ENCODE peak calls at places on chromosomes 11 and 22, in ten cellular contexts. One of them, this sample, is unnamed.

GRCh38 chr11:65035579-65035978 is 5.4 kb upstream of the SAC3D1 start:
- DNase-seq in Peyer's patch: no peak
- DNase-seq in NCI-H1694: no peak
- DNase-seq in Calu3: no peak
- DNase-seq in GM23338: no peak
- DNase-seq in AG10803: no peak
- DNase-seq in stromal cell of bone marrow: no peak
- DNase-seq in AG09309: no peak
- DNase-seq in EH: no peak
- DNase-seq in adrenal gland: peak; percentile 43
- DNase-seq in this sample: no peak

GRCh38 chr22:44538071-44538470 is 40.0 kb upstream of the RTL6 start:
- DNase-seq in Peyer's patch: no peak
- DNase-seq in NCI-H1694: no peak
- DNase-seq in Calu3: no peak
- DNase-seq in GM23338: no peak
- DNase-seq in AG10803: peak; percentile 47
- DNase-seq in stromal cell of bone marrow: no peak
- DNase-seq in AG09309: no peak
- DNase-seq in EH: peak; percentile 68
- DNase-seq in adrenal gland: no peak
- DNase-seq in this sample: no peak

GRCh38 chr11:33160147-33160546 is 1.1 kb downstream of the CSTF3 start:
- DNase-seq in Peyer's patch: no peak
- DNase-seq in NCI-H1694: peak; percentile 41
- DNase-seq in Calu3: no peak
- DNase-seq in GM23338: peak; percentile 54
- DNase-seq in AG10803: peak; percentile 37
- DNase-seq in stromal cell of bone marrow: no peak
- DNase-seq in AG09309: no peak
- DNase-seq in EH: peak; percentile 52
- DNase-seq in adrenal gland: no peak
- DNase-seq in this sample: no peak

GRCh38 chr11:94768602-94769511 is 701 bp downstream of the AMOTL1 start:
- DNase-seq in Peyer's patch: no peak
- DNase-seq in NCI-H1694: no peak
- DNase-seq in Calu3: peak; percentile 28
- DNase-seq in GM23338: peak; percentile 65
- DNase-seq in AG10803: no peak
- DNase-seq in stromal cell of bone marrow: no peak
- DNase-seq in AG09309: no peak
- DNase-seq in EH: peak; percentile 56
- DNase-seq in adrenal gland: no peak
- DNase-seq in this sample: no peak

GRCh38 chr22:42399315-42400271 is 32.6 kb downstream of the NFAM1 start:
- DNase-seq in Peyer's patch: peak; percentile 82
- DNase-seq in NCI-H1694: peak; percentile 96
- DNase-seq in Calu3: no peak
- DNase-seq in GM23338: peak; percentile 54
- DNase-seq in AG10803: no peak
- DNase-seq in stromal cell of bone marrow: no peak
- DNase-seq in AG09309: no peak
- DNase-seq in EH: peak; percentile 9
- DNase-seq in adrenal gland: no peak
- DNase-seq in this sample: no peak

GRCh38 chr11:118757881-118758399 is 33.0 kb downstream of the DDX6 start:
- DNase-seq in Peyer's patch: no peak
- DNase-seq in NCI-H1694: no peak
- DNase-seq in Calu3: no peak
- DNase-seq in GM23338: no peak
- DNase-seq in AG10803: no peak
- DNase-seq in stromal cell of bone marrow: no peak
- DNase-seq in AG09309: no peak
- DNase-seq in EH: no peak
- DNase-seq in adrenal gland: no peak
- DNase-seq in this sample: no peak

GRCh38 chr22:47391169-47392053 is 629.0 kb downstream of the TBC1D22A start:
- DNase-seq in Peyer's patch: no peak
- DNase-seq in NCI-H1694: no peak
- DNase-seq in Calu3: no peak
- DNase-seq in GM23338: no peak
- DNase-seq in AG10803: no peak
- DNase-seq in stromal cell of bone marrow: no peak
- DNase-seq in AG09309: no peak
- DNase-seq in EH: no peak
- DNase-seq in adrenal gland: no peak
- DNase-seq in this sample: no peak

GRCh38 chr11:64762916-64763803 is 3.4 kb upstream of the PYGM start:
- DNase-seq in Peyer's patch: peak; percentile 76
- DNase-seq in NCI-H1694: no peak
- DNase-seq in Calu3: no peak
- DNase-seq in GM23338: peak; percentile 65
- DNase-seq in AG10803: peak; percentile 33
- DNase-seq in stromal cell of bone marrow: peak; percentile 23
- DNase-seq in AG09309: no peak
- DNase-seq in EH: peak; percentile 80
- DNase-seq in adrenal gland: peak; percentile 85
- DNase-seq in this sample: no peak

GRCh38 chr11:111604392-111605009 is 2.3 kb downstream of the SIK2 start:
- DNase-seq in Peyer's patch: no peak
- DNase-seq in NCI-H1694: no peak
- DNase-seq in Calu3: peak; percentile 19
- DNase-seq in GM23338: peak; percentile 87
- DNase-seq in AG10803: peak; percentile 39
- DNase-seq in stromal cell of bone marrow: no peak
- DNase-seq in AG09309: no peak
- DNase-seq in EH: peak; percentile 40
- DNase-seq in adrenal gland: no peak
- DNase-seq in this sample: no peak

GRCh38 chr22:32518848-32519247 is 44.2 kb downstream of the FBXO7 start:
- DNase-seq in Peyer's patch: no peak
- DNase-seq in NCI-H1694: no peak
- DNase-seq in Calu3: no peak
- DNase-seq in GM23338: peak; percentile 40
- DNase-seq in AG10803: no peak
- DNase-seq in stromal cell of bone marrow: no peak
- DNase-seq in AG09309: no peak
- DNase-seq in EH: no peak
- DNase-seq in adrenal gland: no peak
- DNase-seq in this sample: no peak

GRCh38 chr22:42855211-42855610 is 1.9 kb downstream of the ARFGAP3 start:
- DNase-seq in Peyer's patch: no peak
- DNase-seq in NCI-H1694: no peak
- DNase-seq in Calu3: no peak
- DNase-seq in GM23338: no peak
- DNase-seq in AG10803: no peak
- DNase-seq in stromal cell of bone marrow: no peak
- DNase-seq in AG09309: no peak
- DNase-seq in EH: no peak
- DNase-seq in adrenal gland: no peak
- DNase-seq in this sample: no peak

GRCh38 chr22:21102659-21103267 is 57.0 kb downstream of the LRRC74B start:
- DNase-seq in Peyer's patch: peak; percentile 85
- DNase-seq in NCI-H1694: peak; percentile 36
- DNase-seq in Calu3: peak; percentile 91
- DNase-seq in GM23338: peak; percentile 96
- DNase-seq in AG10803: peak; percentile 43
- DNase-seq in stromal cell of bone marrow: peak; percentile 27
- DNase-seq in AG09309: no peak
- DNase-seq in EH: peak; percentile 69
- DNase-seq in adrenal gland: peak; percentile 69
- DNase-seq in this sample: peak; percentile 8

GRCh38 chr11:20095189-20095588 is 65.1 kb downstream of the DBX1 start:
- DNase-seq in Peyer's patch: no peak
- DNase-seq in NCI-H1694: no peak
- DNase-seq in Calu3: no peak
- DNase-seq in GM23338: no peak
- DNase-seq in AG10803: no peak
- DNase-seq in stromal cell of bone marrow: no peak
- DNase-seq in AG09309: no peak
- DNase-seq in EH: no peak
- DNase-seq in adrenal gland: no peak
- DNase-seq in this sample: no peak

GRCh38 chr11:14029415-14029814 is 66.9 kb downstream of the SPON1 start:
- DNase-seq in Peyer's patch: no peak
- DNase-seq in NCI-H1694: no peak
- DNase-seq in Calu3: no peak
- DNase-seq in GM23338: peak; percentile 83
- DNase-seq in AG10803: no peak
- DNase-seq in stromal cell of bone marrow: no peak
- DNase-seq in AG09309: no peak
- DNase-seq in EH: no peak
- DNase-seq in adrenal gland: no peak
- DNase-seq in this sample: no peak

GRCh38 chr11:28842716-28843115 is 734.5 kb downstream of the METTL15 start:
- DNase-seq in Peyer's patch: no peak
- DNase-seq in NCI-H1694: no peak
- DNase-seq in Calu3: no peak
- DNase-seq in GM23338: no peak
- DNase-seq in AG10803: no peak
- DNase-seq in stromal cell of bone marrow: no peak
- DNase-seq in AG09309: no peak
- DNase-seq in EH: peak; percentile 7
- DNase-seq in adrenal gland: no peak
- DNase-seq in this sample: no peak

GRCh38 chr11:44789466-44789865 is 62.7 kb downstream of the TSPAN18 start:
- DNase-seq in Peyer's patch: no peak
- DNase-seq in NCI-H1694: no peak
- DNase-seq in Calu3: no peak
- DNase-seq in GM23338: no peak
- DNase-seq in AG10803: no peak
- DNase-seq in stromal cell of bone marrow: no peak
- DNase-seq in AG09309: no peak
- DNase-seq in EH: no peak
- DNase-seq in adrenal gland: no peak
- DNase-seq in this sample: no peak

GRCh38 chr22:31577711-31578110 is 81.4 kb downstream of the SFI1 start:
- DNase-seq in Peyer's patch: no peak
- DNase-seq in NCI-H1694: peak; percentile 44
- DNase-seq in Calu3: no peak
- DNase-seq in GM23338: no peak
- DNase-seq in AG10803: no peak
- DNase-seq in stromal cell of bone marrow: no peak
- DNase-seq in AG09309: no peak
- DNase-seq in EH: no peak
- DNase-seq in adrenal gland: no peak
- DNase-seq in this sample: no peak

GRCh38 chr11:130581631-130582030 is 133.2 kb downstream of the ADAMTS15 start:
- DNase-seq in Peyer's patch: no peak
- DNase-seq in NCI-H1694: no peak
- DNase-seq in Calu3: no peak
- DNase-seq in GM23338: no peak
- DNase-seq in AG10803: peak; percentile 59
- DNase-seq in stromal cell of bone marrow: no peak
- DNase-seq in AG09309: no peak
- DNase-seq in EH: peak; percentile 60
- DNase-seq in adrenal gland: no peak
- DNase-seq in this sample: no peak

GRCh38 chr22:47047321-47048122 is 285.1 kb downstream of the TBC1D22A start:
- DNase-seq in Peyer's patch: no peak
- DNase-seq in NCI-H1694: no peak
- DNase-seq in Calu3: no peak
- DNase-seq in GM23338: no peak
- DNase-seq in AG10803: no peak
- DNase-seq in stromal cell of bone marrow: no peak
- DNase-seq in AG09309: no peak
- DNase-seq in EH: no peak
- DNase-seq in adrenal gland: no peak
- DNase-seq in this sample: no peak

GRCh38 chr11:128497057-128497957 is 90.1 kb downstream of the ETS1 start:
- DNase-seq in Peyer's patch: no peak
- DNase-seq in NCI-H1694: no peak
- DNase-seq in Calu3: peak; percentile 59
- DNase-seq in GM23338: no peak
- DNase-seq in AG10803: peak; percentile 99
- DNase-seq in stromal cell of bone marrow: peak; percentile 99
- DNase-seq in AG09309: peak; percentile 96
- DNase-seq in EH: peak; percentile 99
- DNase-seq in adrenal gland: peak; percentile 70
- DNase-seq in this sample: peak; percentile 96

GRCh38 chr11:44946268-44946667 is 4.4 kb downstream of the TP53I11 start:
- DNase-seq in Peyer's patch: peak; percentile 73
- DNase-seq in NCI-H1694: no peak
- DNase-seq in Calu3: no peak
- DNase-seq in GM23338: no peak
- DNase-seq in AG10803: peak; percentile 30
- DNase-seq in stromal cell of bone marrow: peak; percentile 64
- DNase-seq in AG09309: no peak
- DNase-seq in EH: no peak
- DNase-seq in adrenal gland: no peak
- DNase-seq in this sample: no peak

GRCh38 chr11:107916671-107917241 is 11.5 kb upstream of the RAB39A start:
- DNase-seq in Peyer's patch: peak; percentile 55
- DNase-seq in NCI-H1694: no peak
- DNase-seq in Calu3: peak; percentile 48
- DNase-seq in GM23338: peak; percentile 73
- DNase-seq in AG10803: peak; percentile 18
- DNase-seq in stromal cell of bone marrow: no peak
- DNase-seq in AG09309: no peak
- DNase-seq in EH: peak; percentile 19
- DNase-seq in adrenal gland: no peak
- DNase-seq in this sample: no peak

GRCh38 chr11:133928628-133929059 is 28.1 kb downstream of the IGSF9B start:
- DNase-seq in Peyer's patch: no peak
- DNase-seq in NCI-H1694: no peak
- DNase-seq in Calu3: peak; percentile 43
- DNase-seq in GM23338: peak; percentile 28
- DNase-seq in AG10803: peak; percentile 42
- DNase-seq in stromal cell of bone marrow: no peak
- DNase-seq in AG09309: no peak
- DNase-seq in EH: peak; percentile 30
- DNase-seq in adrenal gland: no peak
- DNase-seq in this sample: no peak

GRCh38 chr22:47553436-47553835 is 791.0 kb downstream of the TBC1D22A start:
- DNase-seq in Peyer's patch: no peak
- DNase-seq in NCI-H1694: no peak
- DNase-seq in Calu3: no peak
- DNase-seq in GM23338: no peak
- DNase-seq in AG10803: no peak
- DNase-seq in stromal cell of bone marrow: no peak
- DNase-seq in AG09309: no peak
- DNase-seq in EH: no peak
- DNase-seq in adrenal gland: no peak
- DNase-seq in this sample: no peak

GRCh38 chr22:22043296-22044078 is 60.9 kb upstream of the TOP3B start:
- DNase-seq in Peyer's patch: no peak
- DNase-seq in NCI-H1694: no peak
- DNase-seq in Calu3: no peak
- DNase-seq in GM23338: no peak
- DNase-seq in AG10803: no peak
- DNase-seq in stromal cell of bone marrow: no peak
- DNase-seq in AG09309: no peak
- DNase-seq in EH: no peak
- DNase-seq in adrenal gland: no peak
- DNase-seq in this sample: no peak

GRCh38 chr11:33701302-33701701 is 676 bp upstream of the C11orf91 start:
- DNase-seq in Peyer's patch: no peak
- DNase-seq in NCI-H1694: no peak
- DNase-seq in Calu3: no peak
- DNase-seq in GM23338: no peak
- DNase-seq in AG10803: peak; percentile 48
- DNase-seq in stromal cell of bone marrow: no peak
- DNase-seq in AG09309: no peak
- DNase-seq in EH: peak; percentile 65
- DNase-seq in adrenal gland: no peak
- DNase-seq in this sample: no peak

GRCh38 chr11:12083380-12083779 is 27.0 kb upstream of the MICAL2 start:
- DNase-seq in Peyer's patch: peak; percentile 47
- DNase-seq in NCI-H1694: no peak
- DNase-seq in Calu3: no peak
- DNase-seq in GM23338: peak; percentile 44
- DNase-seq in AG10803: no peak
- DNase-seq in stromal cell of bone marrow: no peak
- DNase-seq in AG09309: no peak
- DNase-seq in EH: no peak
- DNase-seq in adrenal gland: no peak
- DNase-seq in this sample: no peak

GRCh38 chr22:36977401-36977861 is 41.8 kb downstream of the TST start:
- DNase-seq in Peyer's patch: peak; percentile 93
- DNase-seq in NCI-H1694: peak; percentile 17
- DNase-seq in Calu3: peak; percentile 74
- DNase-seq in GM23338: peak; percentile 94
- DNase-seq in AG10803: peak; percentile 25
- DNase-seq in stromal cell of bone marrow: no peak
- DNase-seq in AG09309: no peak
- DNase-seq in EH: peak; percentile 48
- DNase-seq in adrenal gland: peak; percentile 63
- DNase-seq in this sample: no peak

This sample was measured in AG09319.